ENCODE peak calls at places on chromosome 6, in four cellular contexts. A is stomach, P is K562, U is ovary. K is an unnamed sample.

GRCh38 chr6:151502499-151502898 is 8.7 kb downstream of the CCDC170 start:
- DNase-seq in P (no peak), A (no peak), U (no peak), K (no peak)

GRCh38 chr6:19472168-19472567 is 365.0 kb upstream of the ID4 start:
- DNase-seq in U (no peak), P (no peak), A (no peak), K (no peak)

GRCh38 chr6:156866181-156866862 is 89.1 kb downstream of the ARID1B start:
- DNase-seq in P (peak; percentile 34), U (peak; percentile 33), A (no peak), K (no peak)

GRCh38 chr6:5749666-5750215 is 257.0 kb downstream of the NRN1 start:
- DNase-seq in U (no peak), P (no peak), A (no peak), K (no peak)

GRCh38 chr6:80523531-80523970 is 417.1 kb downstream of the BCKDHB start:
- DNase-seq in U (peak; percentile 30), P (no peak), A (no peak), K (no peak)

GRCh38 chr6:139515511-139515910 is 141.1 kb upstream of the CITED2 start:
- DNase-seq in P (no peak), A (no peak), U (no peak), K (no peak)

GRCh38 chr6:35736982-35737412 is at the start of gene ARMC12:
- DNase-seq in A (no peak), U (no peak), P (no peak), K (no peak)

GRCh38 chr6:140285998-140286690 is 911.7 kb upstream of the CITED2 start:
- DNase-seq in U (no peak), P (no peak), A (no peak), K (no peak)

GRCh38 chr6:157002795-157003194 is 225.6 kb downstream of the ARID1B start:
- DNase-seq in P (no peak), A (no peak), U (no peak), K (no peak)

GRCh38 chr6:155782739-155783459 is 327.3 kb upstream of the NOX3 start:
- DNase-seq in A (no peak), P (no peak), U (no peak), K (no peak)

GRCh38 chr6:142833054-142833453 is 111.9 kb downstream of the HIVEP2 start:
- DNase-seq in U (no peak), A (no peak), P (no peak), K (no peak)

GRCh38 chr6:35905141-35905785 is 15.6 kb downstream of the SRPK1 start:
- DNase-seq in U (no peak), A (no peak), P (no peak), K (no peak)

GRCh38 chr6:134183844-134184243 is 131.4 kb upstream of the SLC2A12 start:
- DNase-seq in P (no peak), A (peak; percentile 48), U (no peak), K (no peak)

GRCh38 chr6:11815231-11815630 is 36.6 kb upstream of the ADTRP start:
- DNase-seq in P (no peak), A (no peak), U (no peak), K (no peak)

GRCh38 chr6:1554241-1554880 is 55.4 kb upstream of the FOXC1 start:
- DNase-seq in A (no peak), P (no peak), U (no peak), K (no peak)

GRCh38 chr6:1554881-1555569 is 54.7 kb upstream of the FOXC1 start:
- DNase-seq in A (peak; percentile 63), U (peak; percentile 83), P (no peak), K (peak; percentile 73)

GRCh38 chr6:1551236-1551635 is 58.5 kb upstream of the FOXC1 start:
- DNase-seq in U (no peak), P (no peak), A (no peak), K (no peak)

GRCh38 chr6:1552296-1552761 is 57.4 kb upstream of the FOXC1 start:
- DNase-seq in A (no peak), P (peak; percentile 38), U (no peak), K (no peak)

GRCh38 chr6:1553562-1554088 is 56.1 kb upstream of the FOXC1 start:
- DNase-seq in A (no peak), U (no peak), P (no peak), K (no peak)
- H3K4me3 ChIP-seq in A (no peak overlapping the region), U (no peak overlapping the region), P (no peak overlapping the region), K (no peak overlapping the region)

GRCh38 chr6:161038229-161039003 is 46.8 kb downstream of the MAP3K4 start:
- DNase-seq in P (no peak), U (peak; percentile 36), A (no peak), K (no peak)

GRCh38 chr6:161037873-161038228 is 46.3 kb downstream of the MAP3K4 start:
- DNase-seq in U (no peak), P (no peak), A (no peak), K (no peak)

GRCh38 chr6:161035182-161035980 is 43.8 kb downstream of the MAP3K4 start:
- DNase-seq in A (no peak), P (no peak), U (no peak), K (no peak)

GRCh38 chr6:161033667-161034066 is 42.1 kb downstream of the MAP3K4 start:
- DNase-seq in P (no peak), A (no peak), U (no peak), K (no peak)

DNA sequence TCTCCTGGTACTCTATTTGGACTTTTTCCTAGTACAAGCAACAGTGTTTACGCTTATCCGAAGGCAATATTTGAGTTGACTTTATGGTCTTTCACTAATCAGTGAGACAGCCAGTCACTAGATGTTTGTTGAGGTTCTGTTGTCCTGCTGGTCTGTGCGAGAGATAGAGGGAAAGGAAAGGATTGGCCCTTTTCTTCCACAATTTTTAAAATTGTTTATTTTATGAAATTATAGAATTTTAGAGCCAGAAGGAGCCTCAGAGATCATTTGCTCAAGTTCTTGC is 44.4 kb downstream of the MAP3K4 start:
- DNase-seq in U (no peak), P (no peak), A (no peak), K (no peak)
- H3K4me1 ChIP-seq in U (peaks cover 7% of the 10 kb centered on the region), P (peaks cover 12% of the 10 kb centered on the region), A (peaks cover 29% of the 10 kb centered on the region), K (peaks cover 12% of the 10 kb centered on the region)

GRCh38 chr6:41059569-41059968 is 6.6 kb downstream of the APOBEC2 start:
- DNase-seq in P (no peak), A (no peak), U (no peak), K (no peak)

GRCh38 chr6:41062056-41062455 is 9.1 kb downstream of the APOBEC2 start:
- DNase-seq in P (no peak), A (no peak), U (no peak), K (no peak)

GRCh38 chr6:41056768-41057490 is 3.9 kb downstream of the APOBEC2 start:
- DNase-seq in P (no peak), A (no peak), U (no peak), K (peak; percentile 55)

GRCh38 chr6:41061196-41061726 is 8.3 kb downstream of the APOBEC2 start:
- DNase-seq in A (peak; percentile 55), P (no peak), U (no peak), K (no peak)

DNA sequence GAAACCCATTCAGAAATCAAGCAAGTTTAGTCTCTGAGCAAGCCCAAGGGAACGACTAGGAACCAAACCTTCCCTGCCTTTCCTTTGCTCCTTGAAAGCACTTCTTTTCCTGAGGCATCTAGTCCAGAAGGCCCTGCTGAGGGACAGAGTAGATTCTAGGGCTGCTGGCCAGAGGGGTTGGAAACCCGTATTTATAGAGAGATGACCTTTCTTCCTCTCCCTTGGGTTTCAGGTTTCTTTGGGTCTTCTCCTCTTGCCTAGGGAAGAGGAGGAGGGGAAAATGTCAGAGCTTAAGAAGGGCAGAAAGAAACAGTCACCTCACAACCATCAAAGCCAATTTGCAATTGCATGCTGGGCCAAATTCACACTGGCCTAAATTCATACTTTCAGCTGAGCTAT is 5.8 kb downstream of the APOBEC2 start:
- DNase-seq in A (no peak), P (no peak), U (no peak), K (no peak)
- H3K27ac ChIP-seq in A (peak overlapping the region; percentile 86), P (peak overlapping the region; percentile 33), U (no peak overlapping the region), K (peak overlapping the region; percentile 84)

GRCh38 chr6:113317870-113318269 is 539.3 kb upstream of the MARCKS start:
- DNase-seq in P (no peak), U (no peak), A (no peak), K (no peak)
- H3K4me3 ChIP-seq in P (no peak overlapping the region), U (no peak overlapping the region), A (no peak overlapping the region), K (no peak overlapping the region)

GRCh38 chr6:113631616-113632015 is 225.5 kb upstream of the MARCKS start:
- DNase-seq in P (no peak), A (no peak), U (no peak), K (no peak)

GRCh38 chr6:113630365-113630737 is 226.8 kb upstream of the MARCKS start:
- DNase-seq in A (no peak), P (no peak), U (no peak), K (no peak)

GRCh38 chr6:113633638-113634037 is 223.5 kb upstream of the MARCKS start:
- DNase-seq in P (no peak), A (no peak), U (no peak), K (no peak)

GRCh38 chr6:113630738-113631535 is 226.2 kb upstream of the MARCKS start:
- DNase-seq in U (no peak), P (no peak), A (no peak), K (no peak)

GRCh38 chr6:113632220-113632864 is 224.8 kb upstream of the MARCKS start:
- DNase-seq in A (peak; percentile 45), U (no peak), P (no peak), K (no peak)
- H3K4me1 ChIP-seq in A (peaks cover 75% of the 10 kb centered on the region), U (peaks cover 2% of the 10 kb centered on the region), P (no peaks in the 10 kb centered on the region), K (peaks cover 58% of the 10 kb centered on the region)

GRCh38 chr6:38350882-38351281 is 288.8 kb downstream of the BTBD9 start:
- DNase-seq in A (no peak), U (no peak), P (no peak), K (no peak)
- H3K27ac ChIP-seq in A (peak overlapping the region; percentile 31), U (no peak overlapping the region), P (no peak overlapping the region), K (no peak overlapping the region)

DNA sequence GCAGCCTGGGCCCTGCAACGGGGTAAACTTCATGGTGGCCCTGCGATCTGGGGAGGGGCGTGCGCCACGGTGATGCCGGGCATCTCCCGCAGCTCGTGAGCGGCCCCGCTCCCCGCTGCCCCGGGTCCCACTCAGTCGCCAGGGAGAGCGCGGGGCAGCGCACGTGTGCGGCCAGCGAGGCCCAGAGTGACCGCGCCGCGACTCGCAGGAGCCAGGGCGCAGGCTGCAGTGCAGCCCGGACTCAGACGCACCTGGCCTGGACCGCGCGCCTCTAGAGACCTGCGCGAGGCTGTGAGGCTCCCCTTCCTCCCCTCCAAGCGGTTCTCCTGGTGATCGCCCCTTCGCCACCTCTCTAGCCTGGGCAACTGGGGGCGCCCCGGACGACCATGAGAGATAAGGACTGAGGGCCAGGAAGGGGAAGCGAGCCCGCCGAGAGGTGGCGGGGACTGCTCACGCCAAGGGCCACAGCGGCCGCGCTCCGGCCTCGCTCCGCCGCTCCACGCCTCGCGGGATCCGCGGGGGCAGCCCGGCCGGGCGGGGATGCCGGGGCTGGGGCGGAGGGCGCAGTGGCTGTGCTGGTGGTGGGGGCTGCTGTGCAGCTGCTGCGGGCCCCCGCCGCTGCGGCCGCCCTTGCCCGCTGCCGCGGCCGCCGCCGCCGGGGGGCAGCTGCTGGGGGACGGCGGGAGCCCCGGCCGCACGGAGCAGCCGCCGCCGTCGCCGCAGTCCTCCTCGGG is 684 bp downstream of the BMP6 start:
- DNase-seq in U (peak; percentile 26), A (no peak), P (no peak), K (no peak)
- H3K4me3 ChIP-seq in U (peak overlapping the region; percentile 44), A (peak overlapping the region; percentile 54), P (peak overlapping the region; percentile 30), K (peak overlapping the region; percentile 65)

K was measured in right atrium auricular region.